ENCODE peak calls at places on chromosomes 4 and X, in ten cellular contexts. A is NCI-H1105; K is islet precursor cell; I is ACHN; S is Panc1; O is foreskin fibroblast; Z is transverse colon; H is Daoy; V is activated naive CD8-positive, alpha-beta T cell treated with anti-CD3 and anti-CD28 coated beads for 36 hours; N is RPMI7951. U is an unnamed sample.

GRCh38 chrX:64427787-64428186 is 32.5 kb upstream of the MTMR8 start:
- DNase-seq in A (no peak), K (no peak), I (no peak), S (no peak), O (no peak), Z (no peak), H (no peak), V (no peak), N (no peak), U (no peak)

GRCh38 chr4:33111106-33111505 is 2390.9 kb downstream of the PCDH7 start:
- DNase-seq in A (no peak), K (no peak), I (no peak), S (no peak), O (no peak), Z (no peak), H (no peak), V (no peak), N (no peak), U (no peak)

GRCh38 chr4:88854481-88854880 is 156.9 kb upstream of the NAP1L5 start:
- DNase-seq in A (no peak), K (no peak), I (no peak), S (no peak), O (no peak), Z (no peak), H (no peak), V (no peak), N (no peak), U (no peak)

GRCh38 chrX:8864151-8864550 is 63.0 kb upstream of the FAM9A start:
- DNase-seq in A (peak; percentile 28), K (no peak), I (no peak), S (no peak), O (no peak), Z (no peak), H (no peak), V (no peak), N (peak; percentile 34), U (no peak)

GRCh38 chr4:122700178-122700725 is 32.3 kb upstream of the BBS12 start:
- DNase-seq in A (no peak), K (peak; percentile 86), I (peak; percentile 58), S (no peak), O (no peak), Z (peak; percentile 65), H (peak; percentile 14), V (no peak), N (peak; percentile 10), U (no peak)

GRCh38 chr4:145307120-145307519 is 126.7 kb upstream of the OTUD4 start:
- DNase-seq in A (no peak), K (no peak), I (no peak), S (no peak), O (no peak), Z (no peak), H (no peak), V (no peak), N (no peak), U (no peak)

GRCh38 chr4:94595880-94596483 is 144.2 kb downstream of the PDLIM5 start:
- DNase-seq in A (peak; percentile 13), K (no peak), I (peak; percentile 42), S (peak; percentile 27), O (peak; percentile 22), Z (no peak), H (peak; percentile 3), V (no peak), N (peak; percentile 45), U (no peak)

GRCh38 chrX:68409154-68409553 is 24.1 kb downstream of the OPHN1 start:
- DNase-seq in A (no peak), K (no peak), I (no peak), S (no peak), O (no peak), Z (no peak), H (no peak), V (no peak), N (no peak), U (no peak)

GRCh38 chr4:187666634-187667033 is 328.9 kb upstream of the ZFP42 start:
- DNase-seq in A (no peak), K (no peak), I (no peak), S (no peak), O (no peak), Z (no peak), H (no peak), V (no peak), N (no peak), U (no peak)

GRCh38 chr4:157217708-157218107 is 2.8 kb upstream of the GRIA2 start:
- DNase-seq in A (no peak), K (no peak), I (peak; percentile 45), S (no peak), O (no peak), Z (no peak), H (no peak), V (no peak), N (peak; percentile 11), U (no peak)

GRCh38 chrX:82658492-82658891 is 849.6 kb upstream of the POU3F4 start:
- DNase-seq in A (peak; percentile 26), K (no peak), I (no peak), S (no peak), O (no peak), Z (no peak), H (no peak), V (no peak), N (no peak), U (no peak)

GRCh38 chrX:119145241-119145653 is 17.6 kb upstream of the KIAA1210 start:
- DNase-seq in A (no peak), K (no peak), I (peak; percentile 7), S (no peak), O (no peak), Z (peak; percentile 10), H (no peak), V (no peak), N (no peak), U (no peak)

GRCh38 chr4:111662496-111662895 is 482.8 kb upstream of the FAM241A start:
- DNase-seq in A (no peak), K (no peak), I (no peak), S (no peak), O (no peak), Z (no peak), H (no peak), V (no peak), N (no peak), U (no peak)

GRCh38 chrX:2712428-2712827 is 21.3 kb downstream of the CD99 start:
- DNase-seq in A (no peak), K (no peak), I (no peak), S (no peak), O (no peak), Z (no peak), H (no peak), V (no peak), N (no peak), U (no peak)

GRCh38 chr4:21726255-21726815 is 222.2 kb downstream of the KCNIP4 start:
- DNase-seq in A (no peak), K (no peak), I (no peak), S (no peak), O (no peak), Z (no peak), H (no peak), V (no peak), N (no peak), U (no peak)

GRCh38 chrX:113950081-113950678 is 633.7 kb upstream of the HTR2C start:
- DNase-seq in A (no peak), K (no peak), I (no peak), S (no peak), O (no peak), Z (no peak), H (no peak), V (no peak), N (no peak), U (no peak)

GRCh38 chr4:23401572-23401971 is 488.3 kb downstream of the PPARGC1A start:
- DNase-seq in A (no peak), K (no peak), I (no peak), S (no peak), O (no peak), Z (no peak), H (peak; percentile 25), V (no peak), N (no peak), U (no peak)

GRCh38 chrX:1392376-1393130 is 640 bp upstream of the SLC25A6 start:
- DNase-seq in A (no peak), K (peak; percentile 77), I (peak; percentile 37), S (no peak), O (peak; percentile 54), Z (peak; percentile 78), H (peak; percentile 68), V (peak; percentile 64), N (peak; percentile 71), U (peak; percentile 93)

GRCh38 chr4:134139188-134139587 is 62.4 kb downstream of the PABPC4L start:
- DNase-seq in A (no peak), K (no peak), I (no peak), S (no peak), O (no peak), Z (no peak), H (no peak), V (no peak), N (no peak), U (no peak)

GRCh38 chr4:173025131-173025530 is 143.5 kb upstream of the GALNT7 start:
- DNase-seq in A (peak; percentile 59), K (peak; percentile 72), I (peak; percentile 77), S (no peak), O (peak; percentile 45), Z (peak; percentile 26), H (peak; percentile 27), V (peak; percentile 4), N (peak; percentile 67), U (no peak)

GRCh38 chr4:10527438-10527837 is 70.2 kb upstream of the ZNF518B start:
- DNase-seq in A (no peak), K (no peak), I (no peak), S (no peak), O (no peak), Z (no peak), H (no peak), V (no peak), N (no peak), U (no peak)

GRCh38 chr4:7377223-7377865 is 57.4 kb downstream of the PSAPL1 start:
- DNase-seq in A (no peak), K (no peak), I (no peak), S (no peak), O (no peak), Z (no peak), H (no peak), V (no peak), N (no peak), U (no peak)

GRCh38 chrX:48826135-48826875 is at the start of gene ERAS:
- DNase-seq in A (no peak), K (no peak), I (no peak), S (no peak), O (no peak), Z (no peak), H (no peak), V (peak; percentile 17), N (no peak), U (no peak)

GRCh38 chrX:140389331-140389730 is 115.5 kb downstream of the SOX3 start:
- DNase-seq in A (no peak), K (no peak), I (peak; percentile 15), S (no peak), O (no peak), Z (peak; percentile 16), H (no peak), V (no peak), N (no peak), U (no peak)

GRCh38 chrX:148500428-148501120 is at the start of gene AFF2:
- DNase-seq in A (peak; percentile 69), K (peak; percentile 63), I (peak; percentile 0), S (no peak), O (peak; percentile 8), Z (no peak), H (peak; percentile 16), V (peak; percentile 50), N (peak; percentile 32), U (peak; percentile 79)

GRCh38 chrX:23952984-23953907 is 45.4 kb downstream of the CXorf58 start:
- DNase-seq in A (no peak), K (peak; percentile 70), I (no peak), S (no peak), O (no peak), Z (no peak), H (peak; percentile 2), V (peak; percentile 44), N (peak; percentile 25), U (no peak)

GRCh38 chrX:26783512-26784225 is 567.7 kb downstream of the MAGEB5 start:
- DNase-seq in A (no peak), K (peak; percentile 46), I (peak; percentile 15), S (peak; percentile 10), O (no peak), Z (no peak), H (no peak), V (no peak), N (peak; percentile 0), U (no peak)

GRCh38 chrX:102659790-102660757 is 8.8 kb downstream of the GPRASP1 start:
- DNase-seq in A (peak; percentile 42), K (peak; percentile 87), I (peak; percentile 56), S (peak; percentile 53), O (peak; percentile 36), Z (peak; percentile 88), H (peak; percentile 78), V (peak; percentile 79), N (peak; percentile 63), U (peak; percentile 93)

U was measured in posterior vena cava.